ENCODE peak calls at places on chromosomes 11 and 22, in ten cellular contexts. R is thyroid gland; D is fibroblast of lung; N is cardiac muscle cell; F is vagina; E is naive thymus-derived CD4-positive, alpha-beta T cell; Y is mammary epithelial cell; U is IMR-90; K is keratinocyte; X is heart right ventricle. T is an unnamed sample.

GRCh38 chr22:49789289-49790141 is 38.2 kb downstream of the BRD1 start:
- DNase-seq in R (no peak), D (peak; percentile 53), N (peak; percentile 70), F (no peak), E (no peak), Y (no peak), U (peak; percentile 45), K (no peak), X (peak; percentile 56), T (no peak)

GRCh38 chr11:121520243-121521144 is 67.7 kb upstream of the SORL1-AS1 start:
- DNase-seq in R (no peak), D (peak; percentile 90), N (peak; percentile 92), F (no peak), E (no peak), Y (peak; percentile 68), U (peak; percentile 89), K (no peak), X (no peak), T (no peak)

GRCh38 chr11:18408558-18409242 is 3.4 kb upstream of the LDHC start:
- DNase-seq in R (no peak), D (no peak), N (no peak), F (no peak), E (no peak), Y (peak; percentile 57), U (peak; percentile 8), K (no peak), X (no peak), T (no peak)

GRCh38 chr11:82889133-82890001 is 10.9 kb downstream of the PRCP start:
- DNase-seq in R (no peak), D (no peak), N (peak; percentile 16), F (no peak), E (no peak), Y (no peak), U (peak; percentile 7), K (no peak), X (peak; percentile 12), T (peak; percentile 74)

GRCh38 chr11:123357990-123358827 is 71.9 kb upstream of the GRAMD1B start:
- DNase-seq in R (peak; percentile 63), D (peak; percentile 0), N (peak; percentile 27), F (no peak), E (peak; percentile 64), Y (peak; percentile 13), U (peak; percentile 2), K (no peak), X (peak; percentile 40), T (peak; percentile 20)

GRCh38 chr22:31504282-31504681 is 7.9 kb downstream of the SFI1 start:
- DNase-seq in R (no peak), D (no peak), N (peak; percentile 31), F (no peak), E (no peak), Y (peak; percentile 6), U (peak; percentile 65), K (no peak), X (no peak), T (no peak)

GRCh38 chr11:62088331-62088933 is 35.4 kb upstream of the INCENP start:
- DNase-seq in R (no peak), D (peak; percentile 5), N (no peak), F (no peak), E (no peak), Y (no peak), U (no peak), K (no peak), X (no peak), T (no peak)

GRCh38 chr22:27139935-27140493 is 482.6 kb downstream of the MIAT start:
- DNase-seq in R (peak; percentile 41), D (peak; percentile 60), N (peak; percentile 88), F (no peak), E (no peak), Y (peak; percentile 62), U (peak; percentile 83), K (no peak), X (no peak), T (no peak)

GRCh38 chr11:58494096-58494495 is 13.8 kb downstream of the OR5B21 start:
- DNase-seq in R (no peak), D (peak; percentile 29), N (no peak), F (no peak), E (no peak), Y (peak; percentile 37), U (peak; percentile 33), K (no peak), X (no peak), T (no peak)

GRCh38 chr11:94924074-94925031 is 49.0 kb downstream of the CWC15 start:
- DNase-seq in R (no peak), D (peak; percentile 42), N (no peak), F (no peak), E (no peak), Y (no peak), U (peak; percentile 35), K (no peak), X (no peak), T (no peak)

GRCh38 chr11:65226103-65226442 is 35.7 kb upstream of the POLA2 start:
- DNase-seq in R (no peak), D (no peak), N (no peak), F (no peak), E (no peak), Y (no peak), U (no peak), K (no peak), X (no peak), T (no peak)
- H3K4me3 ChIP-seq in R (no peak overlapping the region), D (peak overlapping the region; percentile 37), N (peak overlapping the region; percentile 19), F (peak overlapping the region; percentile 50), E (peak overlapping the region; percentile 48), Y (peak overlapping the region; percentile 45), U (no peak overlapping the region), K (peak overlapping the region; percentile 54), X (peak overlapping the region; percentile 60), T (peak overlapping the region; percentile 30)

GRCh38 chr22:43420991-43421665 is 9.3 kb downstream of the MPPED1 start:
- DNase-seq in R (no peak), D (no peak), N (no peak), F (no peak), E (no peak), Y (no peak), U (no peak), K (no peak), X (no peak), T (no peak)

GRCh38 chr22:43421914-43422615 is 10.3 kb downstream of the MPPED1 start:
- DNase-seq in R (no peak), D (no peak), N (no peak), F (no peak), E (no peak), Y (no peak), U (no peak), K (no peak), X (no peak), T (no peak)

GRCh38 chr22:43424865-43425630 is 13.2 kb downstream of the MPPED1 start:
- DNase-seq in R (no peak), D (no peak), N (no peak), F (no peak), E (no peak), Y (no peak), U (no peak), K (no peak), X (no peak), T (no peak)

GRCh38 chr22:43424201-43424600 is 12.4 kb downstream of the MPPED1 start:
- DNase-seq in R (no peak), D (no peak), N (no peak), F (no peak), E (no peak), Y (no peak), U (no peak), K (no peak), X (no peak), T (no peak)

GRCh38 chr22:43423046-43423445 is 11.2 kb downstream of the MPPED1 start:
- DNase-seq in R (no peak), D (no peak), N (no peak), F (no peak), E (no peak), Y (no peak), U (no peak), K (no peak), X (no peak), T (no peak)
- H3K27me3 ChIP-seq in R (no peaks in the 10 kb centered on the region), D (no peaks in the 10 kb centered on the region), N (no peaks in the 10 kb centered on the region), F (no peaks in the 10 kb centered on the region), E (no peaks in the 10 kb centered on the region), Y (peaks cover 10% of the 10 kb centered on the region), U (peaks cover 48% of the 10 kb centered on the region), K (peaks cover 66% of the 10 kb centered on the region), X (peaks cover 10% of the 10 kb centered on the region), T (peaks cover 35% of the 10 kb centered on the region)

GRCh38 chr11:47398551-47398950 is 9.8 kb upstream of the SLC39A13 start:
- DNase-seq in R (no peak), D (no peak), N (no peak), F (no peak), E (no peak), Y (no peak), U (no peak), K (no peak), X (no peak), T (no peak)
- H3K9me3 ChIP-seq in R (no peaks in the 10 kb centered on the region), D (no peaks in the 10 kb centered on the region), N (no peaks in the 10 kb centered on the region), F (no peaks in the 10 kb centered on the region), E (no peaks in the 10 kb centered on the region), Y (no peaks in the 10 kb centered on the region), U (no peaks in the 10 kb centered on the region), K (no peaks in the 10 kb centered on the region), X (no peaks in the 10 kb centered on the region), T (no peaks in the 10 kb centered on the region)

GRCh38 chr22:20015971-20016733 is 471 bp downstream of the ARVCF start:
- DNase-seq in R (peak; percentile 58), D (no peak), N (no peak), F (no peak), E (no peak), Y (no peak), U (no peak), K (no peak), X (peak; percentile 39), T (peak; percentile 71)
- H3K4me3 ChIP-seq in R (peak overlapping the region; percentile 77), D (peak overlapping the region; percentile 21), N (peak overlapping the region; percentile 63), F (peak overlapping the region; percentile 75), E (peak overlapping the region; percentile 78), Y (peak overlapping the region; percentile 71), U (peak overlapping the region; percentile 57), K (peak overlapping the region; percentile 75), X (peak overlapping the region; percentile 95), T (peak overlapping the region; percentile 67)

GRCh38 chr22:22853713-22854112 is 33.9 kb upstream of the IGLL5 start:
- DNase-seq in R (no peak), D (no peak), N (no peak), F (no peak), E (no peak), Y (no peak), U (no peak), K (no peak), X (no peak), T (no peak)
- H3K27me3 ChIP-seq in R (no peaks in the 10 kb centered on the region), D (no peaks in the 10 kb centered on the region), N (no peaks in the 10 kb centered on the region), F (no peaks in the 10 kb centered on the region), E (no peaks in the 10 kb centered on the region), Y (no peaks in the 10 kb centered on the region), U (peaks cover 6% of the 10 kb centered on the region), K (peaks cover 14% of the 10 kb centered on the region), X (peaks cover 7% of the 10 kb centered on the region), T (peaks cover 9% of the 10 kb centered on the region)

T was measured in HAP-1.